ENCODE peak calls at places on chromosomes 4 and X, in six cellular contexts. H, D, L, A, M and B are unnamed samples.

GRCh38 chr4:123340381-123340701 is 56.3 kb upstream of the SPRY1 start:
- DNase-seq in L (peak; percentile 93), D (no peak), A (no peak), M (no peak), H (no peak), B (peak; percentile 75)

GRCh38 chrX:74422576-74423288 is 1.4 kb downstream of the SLC16A2 start:
- DNase-seq in M (peak; percentile 60), D (peak; percentile 50), L (peak; percentile 80), H (peak; percentile 1), A (peak; percentile 44), B (no peak)

GRCh38 chr4:23084559-23085248 is 392.0 kb downstream of the GBA3 start:
- DNase-seq in H (no peak), L (peak; percentile 13), D (no peak), A (no peak), M (peak; percentile 11), B (peak; percentile 83)

GRCh38 chr4:13328591-13328990 is 155.5 kb downstream of the RAB28 start:
- DNase-seq in M (no peak), A (no peak), H (no peak), D (no peak), L (peak; percentile 78), B (no peak)

GRCh38 chr4:86967798-86968197 is 33.0 kb downstream of the AFF1 start:
- DNase-seq in A (no peak), D (no peak), H (no peak), L (peak; percentile 37), M (no peak), B (peak; percentile 57)

GRCh38 chr4:66091801-66092200 is 421.5 kb upstream of the EPHA5 start:
- DNase-seq in L (no peak), M (no peak), H (no peak), A (no peak), D (no peak), B (no peak)

GRCh38 chrX:49761481-49761880 is 65.7 kb upstream of the PAGE1 start:
- DNase-seq in M (peak; percentile 14), D (no peak), H (peak; percentile 9), A (peak; percentile 16), L (peak; percentile 34), B (no peak)

GRCh38 chrX:7372843-7373525 is 225.0 kb upstream of the PUDP start:
- DNase-seq in M (no peak), H (no peak), D (no peak), L (peak; percentile 78), A (no peak), B (peak; percentile 7)

GRCh38 chr4:1393866-1394265 is 12.4 kb downstream of the NKX1-1 start:
- DNase-seq in M (no peak), L (no peak), D (no peak), A (no peak), H (no peak), B (no peak)